ENCODE peak calls at places on chromosomes 11 and 22, in eight cellular contexts. W, Z, U, S, P, T, H and Y are unnamed samples.

GRCh38 chr22:30869996-30870395 is 98.6 kb downstream of the MORC2 start:
- DNase-seq in U (no peak), P (no peak), H (no peak), S (no peak), T (no peak), W (no peak), Z (no peak), Y (no peak)

GRCh38 chr11:78417175-78417887 is at the start of gene GAB2:
- DNase-seq in P (no peak), H (no peak), S (no peak), W (no peak), U (no peak), Z (no peak), T (no peak), Y (no peak)

GRCh38 chr22:31583861-31584485 is 78.0 kb downstream of the PISD start:
- DNase-seq in H (no peak), U (peak; percentile 24), Z (no peak), S (no peak), P (no peak), W (no peak), T (no peak), Y (no peak)

GRCh38 chr11:82995754-82996398 is 75.8 kb downstream of the RAB30 start:
- DNase-seq in Z (peak; percentile 55), S (no peak), H (no peak), T (no peak), P (no peak), U (no peak), W (peak; percentile 94), Y (no peak)

GRCh38 chr11:13073119-13073981 is 64.2 kb downstream of the RASSF10 start:
- DNase-seq in U (peak; percentile 74), H (no peak), S (no peak), W (no peak), Z (no peak), P (no peak), T (no peak), Y (no peak)

GRCh38 chr11:131246589-131247164 is 123.7 kb upstream of the NTM start:
- DNase-seq in H (no peak), T (peak; percentile 63), S (no peak), P (no peak), Z (peak; percentile 5), U (no peak), W (no peak), Y (peak; percentile 65)

GRCh38 chr11:12461516-12461915 is 84.1 kb downstream of the PARVA start:
- DNase-seq in T (no peak), S (no peak), Z (peak; percentile 68), H (no peak), U (no peak), W (no peak), P (peak; percentile 85), Y (no peak)

GRCh38 chr11:84129961-84130576 is 843.9 kb upstream of the CCDC90B start:
- DNase-seq in U (no peak), T (no peak), P (no peak), Z (no peak), W (no peak), H (no peak), S (no peak), Y (no peak)

GRCh38 chr22:43008921-43009320 is 6.0 kb downstream of the PACSIN2 start:
- DNase-seq in Z (no peak), S (no peak), H (no peak), U (peak; percentile 43), T (no peak), P (no peak), W (no peak), Y (no peak)

GRCh38 chr11:130775306-130776043 is 140.8 kb downstream of the SNX19 start:
- DNase-seq in H (no peak), P (no peak), Z (no peak), U (no peak), S (no peak), W (no peak), T (no peak), Y (no peak)

GRCh38 chr11:120125005-120125404 is 12.9 kb downstream of the TRIM29 start:
- DNase-seq in H (no peak), P (peak; percentile 75), T (no peak), S (no peak), Z (no peak), U (no peak), W (no peak), Y (no peak)

GRCh38 chr22:42608481-42609361 is 6.0 kb downstream of the POLDIP3 start:
- DNase-seq in U (peak; percentile 70), S (no peak), T (peak; percentile 54), H (no peak), W (no peak), P (no peak), Z (peak; percentile 71), Y (peak; percentile 56)